ENCODE peak calls at places on chromosomes 4 and X, in five cellular contexts. Z is A549; L is posterior cingulate gyrus; R is lung; I is activated CD4-positive, alpha-beta T cell treated with anti-CD3 and anti-CD28 coated beads for 1 hour. K is an unnamed sample.

GRCh38 chrX:139213241-139213709 is 317.3 kb upstream of the F9 start:
- DNase-seq in Z (no peak), L (no peak), R (no peak), I (no peak), K (no peak)

GRCh38 chr4:133131829-133132485 is 17.1 kb upstream of the PCDH10 start:
- DNase-seq in Z (no peak), L (no peak), R (no peak), I (no peak), K (no peak)

GRCh38 chr4:27154706-27155105 is 294.1 kb downstream of the STIM2 start:
- DNase-seq in Z (no peak), L (no peak), R (no peak), I (no peak), K (no peak)

GRCh38 chrX:22165732-22166457 is 106.8 kb upstream of the CBLL2 start:
- DNase-seq in Z (no peak), L (no peak), R (no peak), I (no peak), K (no peak)

GRCh38 chr4:141158219-141158618 is 24.9 kb upstream of the RNF150 start:
- DNase-seq in Z (peak), L (no peak), R (no peak), I (no peak), K (no peak)

GRCh38 chrX:75229774-75230173 is 44.1 kb upstream of the UPRT start:
- DNase-seq in Z (no peak), L (no peak), R (no peak), I (no peak), K (no peak)

GRCh38 chr4:173017802-173018201 is 150.8 kb upstream of the GALNT7 start:
- DNase-seq in Z (no peak), L (no peak), R (no peak), I (no peak), K (no peak)

GRCh38 chr4:84482564-84483563 is 16.2 kb downstream of the NKX6-1 start:
- DNase-seq in Z (no peak), L (no peak), R (no peak), I (no peak), K (no peak)

GRCh38 chr4:10079256-10079655 is 37.3 kb downstream of the WDR1 start:
- DNase-seq in Z (no peak), L (no peak), R (no peak), I (no peak), K (no peak)

GRCh38 chrX:87517571-87518141 is at the start of gene KLHL4:
- DNase-seq in Z (no peak), L (peak), R (no peak), I (no peak), K (peak)

GRCh38 chr4:18366762-18367358 is 345.3 kb upstream of the LCORL start:
- DNase-seq in Z (no peak), L (no peak), R (no peak), I (no peak), K (no peak)

GRCh38 chrX:150547511-150548115 is 20.8 kb upstream of the MTM1 start:
- DNase-seq in Z (peak), L (peak), R (peak), I (no peak), K (peak)

GRCh38 chr4:76301068-76301774 is 5.3 kb upstream of the STBD1 start:
- DNase-seq in Z (peak), L (no peak), R (no peak), I (no peak), K (peak)

GRCh38 chr4:115228851-115229250 is 115.4 kb upstream of the NDST4 start:
- DNase-seq in Z (no peak), L (no peak), R (no peak), I (no peak), K (no peak)

K was measured in Calu3.